ENCODE peak calls at places on chromosomes 12 and 14, in six cellular contexts. One of them, this sample, is unnamed.

GRCh38 chr12:115474525-115475353 is 790.8 kb upstream of the TBX3 start:
- DNase-seq in C1 segment of cervical spinal cord: no peak
- DNase-seq in neural progenitor cell: no peak
- DNase-seq in stimulated activated CD8-positive, alpha-beta memory T cell treated with anti-CD3 and anti-CD28 coated beads, Interleukin-12 subunit alpha, Interleukin-12 subunit beta, amount 100 ng/mL, for 1 hour: no peak
- DNase-seq in activated CD4-positive, alpha-beta T cell treated with anti-CD3 and anti-CD28 coated beads for 48 hours: no peak
- DNase-seq in LoVo: peak
- DNase-seq in this sample: no peak

GRCh38 chr12:122394626-122395194 is 27.8 kb downstream of the CLIP1 start:
- DNase-seq in C1 segment of cervical spinal cord: no peak
- DNase-seq in LoVo: no peak
- DNase-seq in stimulated activated CD8-positive, alpha-beta memory T cell treated with anti-CD3 and anti-CD28 coated beads, Interleukin-12 subunit alpha, Interleukin-12 subunit beta, amount 100 ng/mL, for 1 hour: no peak
- DNase-seq in activated CD4-positive, alpha-beta T cell treated with anti-CD3 and anti-CD28 coated beads for 48 hours: no peak
- DNase-seq in neural progenitor cell: no peak
- DNase-seq in this sample: peak

GRCh38 chr14:100317897-100318808 is 5.0 kb upstream of the SLC25A47 start:
- DNase-seq in LoVo: peak
- DNase-seq in neural progenitor cell: peak
- DNase-seq in activated CD4-positive, alpha-beta T cell treated with anti-CD3 and anti-CD28 coated beads for 48 hours: peak
- DNase-seq in C1 segment of cervical spinal cord: no peak
- DNase-seq in stimulated activated CD8-positive, alpha-beta memory T cell treated with anti-CD3 and anti-CD28 coated beads, Interleukin-12 subunit alpha, Interleukin-12 subunit beta, amount 100 ng/mL, for 1 hour: peak
- DNase-seq in this sample: peak

GRCh38 chr12:29640589-29641345 is 143.0 kb downstream of the TMTC1 start:
- DNase-seq in neural progenitor cell: peak
- DNase-seq in LoVo: peak
- DNase-seq in activated CD4-positive, alpha-beta T cell treated with anti-CD3 and anti-CD28 coated beads for 48 hours: no peak
- DNase-seq in stimulated activated CD8-positive, alpha-beta memory T cell treated with anti-CD3 and anti-CD28 coated beads, Interleukin-12 subunit alpha, Interleukin-12 subunit beta, amount 100 ng/mL, for 1 hour: no peak
- DNase-seq in C1 segment of cervical spinal cord: no peak
- DNase-seq in this sample: peak

GRCh38 chr14:74503256-74503972 is 9.8 kb downstream of the ISCA2 start:
- DNase-seq in C1 segment of cervical spinal cord: no peak
- DNase-seq in activated CD4-positive, alpha-beta T cell treated with anti-CD3 and anti-CD28 coated beads for 48 hours: no peak
- DNase-seq in LoVo: no peak
- DNase-seq in neural progenitor cell: no peak
- DNase-seq in stimulated activated CD8-positive, alpha-beta memory T cell treated with anti-CD3 and anti-CD28 coated beads, Interleukin-12 subunit alpha, Interleukin-12 subunit beta, amount 100 ng/mL, for 1 hour: no peak
- DNase-seq in this sample: no peak

GRCh38 chr12:49439042-49439441 is 71.8 kb downstream of the SPATS2 start:
- DNase-seq in LoVo: no peak
- DNase-seq in activated CD4-positive, alpha-beta T cell treated with anti-CD3 and anti-CD28 coated beads for 48 hours: no peak
- DNase-seq in neural progenitor cell: no peak
- DNase-seq in stimulated activated CD8-positive, alpha-beta memory T cell treated with anti-CD3 and anti-CD28 coated beads, Interleukin-12 subunit alpha, Interleukin-12 subunit beta, amount 100 ng/mL, for 1 hour: no peak
- DNase-seq in C1 segment of cervical spinal cord: no peak
- DNase-seq in this sample: no peak

GRCh38 chr12:49019435-49020317 is 1.1 kb upstream of the PRKAG1 start:
- DNase-seq in stimulated activated CD8-positive, alpha-beta memory T cell treated with anti-CD3 and anti-CD28 coated beads, Interleukin-12 subunit alpha, Interleukin-12 subunit beta, amount 100 ng/mL, for 1 hour: no peak
- DNase-seq in C1 segment of cervical spinal cord: no peak
- DNase-seq in activated CD4-positive, alpha-beta T cell treated with anti-CD3 and anti-CD28 coated beads for 48 hours: peak
- DNase-seq in LoVo: peak
- DNase-seq in neural progenitor cell: peak
- DNase-seq in this sample: no peak

GRCh38 chr12:570237-570925 is 92.9 kb downstream of the NINJ2 start:
- DNase-seq in LoVo: peak
- DNase-seq in C1 segment of cervical spinal cord: no peak
- DNase-seq in neural progenitor cell: peak
- DNase-seq in stimulated activated CD8-positive, alpha-beta memory T cell treated with anti-CD3 and anti-CD28 coated beads, Interleukin-12 subunit alpha, Interleukin-12 subunit beta, amount 100 ng/mL, for 1 hour: no peak
- DNase-seq in activated CD4-positive, alpha-beta T cell treated with anti-CD3 and anti-CD28 coated beads for 48 hours: no peak
- DNase-seq in this sample: peak

GRCh38 chr14:56216631-56217379 is 98.6 kb downstream of the PELI2 start:
- DNase-seq in stimulated activated CD8-positive, alpha-beta memory T cell treated with anti-CD3 and anti-CD28 coated beads, Interleukin-12 subunit alpha, Interleukin-12 subunit beta, amount 100 ng/mL, for 1 hour: no peak
- DNase-seq in neural progenitor cell: no peak
- DNase-seq in C1 segment of cervical spinal cord: peak
- DNase-seq in activated CD4-positive, alpha-beta T cell treated with anti-CD3 and anti-CD28 coated beads for 48 hours: peak
- DNase-seq in LoVo: no peak
- DNase-seq in this sample: peak

GRCh38 chr12:100672075-100672592 is 98.7 kb downstream of the GAS2L3 start:
- DNase-seq in LoVo: no peak
- DNase-seq in neural progenitor cell: peak
- DNase-seq in stimulated activated CD8-positive, alpha-beta memory T cell treated with anti-CD3 and anti-CD28 coated beads, Interleukin-12 subunit alpha, Interleukin-12 subunit beta, amount 100 ng/mL, for 1 hour: no peak
- DNase-seq in C1 segment of cervical spinal cord: no peak
- DNase-seq in activated CD4-positive, alpha-beta T cell treated with anti-CD3 and anti-CD28 coated beads for 48 hours: peak
- DNase-seq in this sample: no peak

GRCh38 chr14:68476212-68476964 is 316.5 kb downstream of the ZFP36L1 start:
- DNase-seq in C1 segment of cervical spinal cord: peak
- DNase-seq in activated CD4-positive, alpha-beta T cell treated with anti-CD3 and anti-CD28 coated beads for 48 hours: peak
- DNase-seq in stimulated activated CD8-positive, alpha-beta memory T cell treated with anti-CD3 and anti-CD28 coated beads, Interleukin-12 subunit alpha, Interleukin-12 subunit beta, amount 100 ng/mL, for 1 hour: no peak
- DNase-seq in neural progenitor cell: peak
- DNase-seq in LoVo: no peak
- DNase-seq in this sample: peak

GRCh38 chr12:31204995-31205582 is 120.9 kb downstream of the SINHCAF start:
- DNase-seq in stimulated activated CD8-positive, alpha-beta memory T cell treated with anti-CD3 and anti-CD28 coated beads, Interleukin-12 subunit alpha, Interleukin-12 subunit beta, amount 100 ng/mL, for 1 hour: no peak
- DNase-seq in neural progenitor cell: no peak
- DNase-seq in LoVo: no peak
- DNase-seq in activated CD4-positive, alpha-beta T cell treated with anti-CD3 and anti-CD28 coated beads for 48 hours: no peak
- DNase-seq in C1 segment of cervical spinal cord: no peak
- DNase-seq in this sample: no peak

GRCh38 chr14:73786942-73787759 is 64.5 kb upstream of the PTGR2 start:
- DNase-seq in neural progenitor cell: peak
- DNase-seq in activated CD4-positive, alpha-beta T cell treated with anti-CD3 and anti-CD28 coated beads for 48 hours: peak
- DNase-seq in C1 segment of cervical spinal cord: peak
- DNase-seq in LoVo: no peak
- DNase-seq in stimulated activated CD8-positive, alpha-beta memory T cell treated with anti-CD3 and anti-CD28 coated beads, Interleukin-12 subunit alpha, Interleukin-12 subunit beta, amount 100 ng/mL, for 1 hour: no peak
- DNase-seq in this sample: peak

GRCh38 chr14:95664046-95664445 is 22.2 kb upstream of the TCL1B start:
- DNase-seq in stimulated activated CD8-positive, alpha-beta memory T cell treated with anti-CD3 and anti-CD28 coated beads, Interleukin-12 subunit alpha, Interleukin-12 subunit beta, amount 100 ng/mL, for 1 hour: no peak
- DNase-seq in activated CD4-positive, alpha-beta T cell treated with anti-CD3 and anti-CD28 coated beads for 48 hours: no peak
- DNase-seq in LoVo: no peak
- DNase-seq in neural progenitor cell: no peak
- DNase-seq in C1 segment of cervical spinal cord: peak
- DNase-seq in this sample: no peak

GRCh38 chr14:53391631-53392030 is 238.5 kb upstream of the DDHD1 start:
- DNase-seq in LoVo: peak
- DNase-seq in activated CD4-positive, alpha-beta T cell treated with anti-CD3 and anti-CD28 coated beads for 48 hours: no peak
- DNase-seq in neural progenitor cell: no peak
- DNase-seq in stimulated activated CD8-positive, alpha-beta memory T cell treated with anti-CD3 and anti-CD28 coated beads, Interleukin-12 subunit alpha, Interleukin-12 subunit beta, amount 100 ng/mL, for 1 hour: no peak
- DNase-seq in C1 segment of cervical spinal cord: no peak
- DNase-seq in this sample: no peak

GRCh38 chr12:70031046-70031445 is 206.0 kb downstream of the MYRFL start:
- DNase-seq in activated CD4-positive, alpha-beta T cell treated with anti-CD3 and anti-CD28 coated beads for 48 hours: no peak
- DNase-seq in LoVo: no peak
- DNase-seq in neural progenitor cell: no peak
- DNase-seq in C1 segment of cervical spinal cord: no peak
- DNase-seq in stimulated activated CD8-positive, alpha-beta memory T cell treated with anti-CD3 and anti-CD28 coated beads, Interleukin-12 subunit alpha, Interleukin-12 subunit beta, amount 100 ng/mL, for 1 hour: no peak
- DNase-seq in this sample: no peak

GRCh38 chr12:84596276-84596675 is 316.3 kb downstream of the SLC6A15 start:
- DNase-seq in neural progenitor cell: no peak
- DNase-seq in stimulated activated CD8-positive, alpha-beta memory T cell treated with anti-CD3 and anti-CD28 coated beads, Interleukin-12 subunit alpha, Interleukin-12 subunit beta, amount 100 ng/mL, for 1 hour: no peak
- DNase-seq in C1 segment of cervical spinal cord: no peak
- DNase-seq in LoVo: no peak
- DNase-seq in activated CD4-positive, alpha-beta T cell treated with anti-CD3 and anti-CD28 coated beads for 48 hours: no peak
- DNase-seq in this sample: no peak

GRCh38 chr12:96400631-96401060 is 407 bp upstream of the CDK17 start:
- DNase-seq in activated CD4-positive, alpha-beta T cell treated with anti-CD3 and anti-CD28 coated beads for 48 hours: no peak
- DNase-seq in LoVo: no peak
- DNase-seq in neural progenitor cell: no peak
- DNase-seq in C1 segment of cervical spinal cord: no peak
- DNase-seq in stimulated activated CD8-positive, alpha-beta memory T cell treated with anti-CD3 and anti-CD28 coated beads, Interleukin-12 subunit alpha, Interleukin-12 subunit beta, amount 100 ng/mL, for 1 hour: no peak
- DNase-seq in this sample: no peak

GRCh38 chr14:76961631-76962302 is 66.7 kb downstream of the IRF2BPL start:
- DNase-seq in neural progenitor cell: peak
- DNase-seq in stimulated activated CD8-positive, alpha-beta memory T cell treated with anti-CD3 and anti-CD28 coated beads, Interleukin-12 subunit alpha, Interleukin-12 subunit beta, amount 100 ng/mL, for 1 hour: peak
- DNase-seq in LoVo: peak
- DNase-seq in activated CD4-positive, alpha-beta T cell treated with anti-CD3 and anti-CD28 coated beads for 48 hours: peak
- DNase-seq in C1 segment of cervical spinal cord: peak
- DNase-seq in this sample: peak